ENCODE peak calls at places on chromosome 7, in four cellular contexts. M is GM12878, N is K562, J is GM12891. U is an unnamed sample.

GRCh38 chr7:67608806-67609205 is 612.2 kb downstream of the TYW1 start:
- DNase-seq in M (no peak), J (no peak), N (no peak), U (no peak)

GRCh38 chr7:141024668-141025067 is 9.9 kb upstream of the MRPS33 start:
- DNase-seq in J (no peak), M (no peak), N (no peak), U (no peak)

GRCh38 chr7:112185005-112185834 is 21.0 kb downstream of the DOCK4 start:
- DNase-seq in N (no peak), J (no peak), M (no peak), U (no peak)

GRCh38 chr7:157684596-157685429 is 348.0 kb downstream of the DNAJB6 start:
- DNase-seq in J (no peak), N (no peak), M (no peak), U (no peak)

GRCh38 chr7:159197066-159197975 is 52.7 kb upstream of the VIPR2 start:
- DNase-seq in N (peak), J (peak), M (peak), U (peak)

GRCh38 chr7:85023066-85023687 is 163.7 kb downstream of the SEMA3D start:
- DNase-seq in N (peak), J (no peak), M (no peak), U (peak)

GRCh38 chr7:96479015-96479645 is 157.2 kb upstream of the SLC25A13 start:
- DNase-seq in J (no peak), M (no peak), N (no peak), U (no peak)

GRCh38 chr7:41732279-41733062 is 29.6 kb upstream of the INHBA start:
- DNase-seq in M (no peak), J (no peak), N (peak), U (peak)

GRCh38 chr7:105940111-105940510 is 23.0 kb upstream of the CDHR3 start:
- DNase-seq in M (no peak), N (no peak), J (no peak), U (no peak)

GRCh38 chr7:88450874-88451273 is 144.2 kb upstream of the STEAP4 start:
- DNase-seq in M (no peak), J (no peak), N (no peak), U (no peak)

GRCh38 chr7:107686816-107687387 is 26.3 kb downstream of the SLC26A4 start:
- DNase-seq in N (no peak), J (no peak), M (no peak), U (no peak)

DNA sequence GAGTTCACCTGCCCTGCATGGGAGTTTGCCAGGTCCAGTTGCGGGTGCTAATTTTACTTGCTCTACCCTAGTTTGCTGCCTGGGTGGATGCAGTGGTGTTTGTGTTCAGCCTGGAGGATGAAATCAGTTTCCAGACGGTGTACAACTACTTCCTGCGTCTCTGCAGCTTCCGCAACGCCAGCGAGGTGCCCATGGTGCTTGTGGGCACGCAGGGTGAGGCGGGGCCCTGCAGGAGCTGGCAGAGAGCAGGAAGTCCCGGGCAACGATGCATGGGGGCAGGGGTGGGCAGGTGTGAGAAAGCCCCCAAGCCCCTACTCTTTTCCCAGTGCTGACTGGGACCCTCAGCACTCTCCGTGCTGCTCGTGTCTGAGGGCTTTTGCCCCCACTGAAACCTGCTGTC is 31.3 kb downstream of the AGAP3 start:
- DNase-seq in J (no peak), N (no peak), M (no peak), U (peak)
- TF ChIP-seq SPI1 in J (no peak), N (no peak), M (no peak), U (no peak)

GRCh38 chr7:30859940-30860623 is 51.6 kb upstream of the AQP1 start:
- DNase-seq in N (no peak), M (no peak), J (no peak), U (no peak)
- TF ChIP-seq POLR2AphosphoS5 in N (no peak), M (no peak), J (no peak), U (no peak)

GRCh38 chr7:21544303-21544656 is 1.4 kb downstream of the DNAH11 start:
- DNase-seq in N (no peak), J (no peak), M (no peak), U (no peak)

GRCh38 chr7:21550821-21551531 is 8.1 kb downstream of the DNAH11 start:
- DNase-seq in M (no peak), J (no peak), N (peak), U (no peak)

GRCh38 chr7:21550076-21550475 is 7.2 kb downstream of the DNAH11 start:
- DNase-seq in M (no peak), J (no peak), N (no peak), U (no peak)

GRCh38 chr7:21547511-21547910 is 4.7 kb downstream of the DNAH11 start:
- DNase-seq in N (no peak), M (no peak), J (no peak), U (no peak)

GRCh38 chr7:21548491-21548890 is 5.7 kb downstream of the DNAH11 start:
- DNase-seq in J (no peak), N (no peak), M (no peak), U (no peak)
- TF ChIP-seq SPI1 in J (no peak), N (no peak), M (no peak), U (no peak)

DNA sequence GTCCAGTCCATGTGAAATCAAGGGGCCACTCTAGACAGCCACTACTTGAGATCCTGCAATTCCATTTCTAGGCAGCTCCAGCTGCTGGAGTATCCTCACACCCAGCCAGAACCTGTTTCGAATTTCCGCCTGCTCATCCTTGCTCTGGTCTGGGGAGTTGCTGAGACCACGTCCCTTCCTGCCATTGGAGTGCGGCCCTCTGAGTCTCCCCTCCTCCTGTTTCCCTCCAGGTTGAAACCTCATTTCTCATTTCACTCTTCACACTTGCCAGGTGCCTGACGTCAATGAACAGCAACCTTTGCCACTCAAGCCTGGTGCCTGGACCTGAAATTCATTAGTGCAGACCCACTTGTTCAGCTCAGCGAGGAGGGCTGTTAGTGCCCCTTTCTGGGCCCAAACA is 307.5 kb upstream of the SHH start:
- DNase-seq in N (no peak), J (no peak), M (no peak), U (no peak)
- TF ChIP-seq POLR2AphosphoS5 in N (no peak), J (no peak), M (no peak), U (no peak)

DNA sequence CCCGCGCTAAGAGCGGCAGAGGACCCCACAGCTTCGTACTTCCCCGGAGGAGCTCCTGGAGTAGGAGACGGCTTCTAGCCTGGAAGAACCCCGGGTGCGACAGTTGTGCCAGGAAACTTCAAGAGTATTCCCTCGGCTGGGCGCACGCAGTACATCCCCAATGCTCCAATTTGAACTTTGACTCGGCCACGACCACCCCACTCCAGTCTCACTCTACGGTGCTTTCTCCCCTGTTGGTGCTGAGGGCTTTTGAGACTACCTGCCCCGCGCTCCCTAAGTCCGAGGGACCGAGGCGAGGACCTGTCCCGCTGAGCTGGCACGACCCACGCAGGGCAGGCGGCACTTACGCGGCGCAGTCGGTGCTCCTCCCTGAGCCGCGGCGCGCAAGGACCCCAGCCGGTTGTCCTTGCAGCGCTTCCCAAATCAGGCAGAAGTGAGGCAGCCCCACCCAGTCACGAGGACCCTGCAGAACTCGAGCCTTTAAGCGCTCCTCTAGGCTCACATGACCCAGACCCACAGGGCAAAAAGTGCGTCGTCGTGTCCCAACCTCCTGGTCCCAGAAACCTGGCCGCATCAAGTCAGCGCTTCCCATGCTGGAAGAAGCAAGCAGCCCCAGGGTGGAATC is at the start of gene CPVL:
- DNase-seq in J (no peak), M (no peak), N (peak), U (peak)
- TF ChIP-seq SPI1 in J (no peak), M (no peak), N (no peak), U (no peak)

GRCh38 chr7:102197599-102197998 is 89.1 kb upstream of the SH2B2 start:
- DNase-seq in M (no peak), J (no peak), N (no peak), U (no peak)
- TF ChIP-seq POLR2AphosphoS5 in M (no peak), J (no peak), N (no peak), U (no peak)

GRCh38 chr7:43247757-43248156 is 135.3 kb downstream of the HECW1 start:
- DNase-seq in J (no peak), M (no peak), N (no peak), U (no peak)

GRCh38 chr7:43249808-43250145 is 137.3 kb downstream of the HECW1 start:
- DNase-seq in M (no peak), J (no peak), N (no peak), U (no peak)

GRCh38 chr7:43248553-43248952 is 136.1 kb downstream of the HECW1 start:
- DNase-seq in M (no peak), J (no peak), N (no peak), U (no peak)

GRCh38 chr7:43244782-43245181 is 132.3 kb downstream of the HECW1 start:
- DNase-seq in N (no peak), M (no peak), J (no peak), U (no peak)

GRCh38 chr7:43248961-43249807 is 136.7 kb downstream of the HECW1 start:
- DNase-seq in N (peak), M (no peak), J (no peak), U (no peak)
- TF ChIP-seq SPI1 in N (no peak), M (no peak), J (no peak), U (no peak)

GRCh38 chr7:81503771-81504170 is 266.1 kb downstream of the HGF start:
- DNase-seq in M (no peak), J (no peak), N (no peak), U (no peak)

GRCh38 chr7:81500631-81501030 is 269.2 kb downstream of the HGF start:
- DNase-seq in N (no peak), J (no peak), M (no peak), U (no peak)

GRCh38 chr7:81503321-81503720 is 266.5 kb downstream of the HGF start:
- DNase-seq in M (no peak), J (no peak), N (no peak), U (no peak)

GRCh38 chr7:81501220-81501619 is 268.6 kb downstream of the HGF start:
- DNase-seq in N (no peak), M (no peak), J (no peak), U (no peak)

DNA sequence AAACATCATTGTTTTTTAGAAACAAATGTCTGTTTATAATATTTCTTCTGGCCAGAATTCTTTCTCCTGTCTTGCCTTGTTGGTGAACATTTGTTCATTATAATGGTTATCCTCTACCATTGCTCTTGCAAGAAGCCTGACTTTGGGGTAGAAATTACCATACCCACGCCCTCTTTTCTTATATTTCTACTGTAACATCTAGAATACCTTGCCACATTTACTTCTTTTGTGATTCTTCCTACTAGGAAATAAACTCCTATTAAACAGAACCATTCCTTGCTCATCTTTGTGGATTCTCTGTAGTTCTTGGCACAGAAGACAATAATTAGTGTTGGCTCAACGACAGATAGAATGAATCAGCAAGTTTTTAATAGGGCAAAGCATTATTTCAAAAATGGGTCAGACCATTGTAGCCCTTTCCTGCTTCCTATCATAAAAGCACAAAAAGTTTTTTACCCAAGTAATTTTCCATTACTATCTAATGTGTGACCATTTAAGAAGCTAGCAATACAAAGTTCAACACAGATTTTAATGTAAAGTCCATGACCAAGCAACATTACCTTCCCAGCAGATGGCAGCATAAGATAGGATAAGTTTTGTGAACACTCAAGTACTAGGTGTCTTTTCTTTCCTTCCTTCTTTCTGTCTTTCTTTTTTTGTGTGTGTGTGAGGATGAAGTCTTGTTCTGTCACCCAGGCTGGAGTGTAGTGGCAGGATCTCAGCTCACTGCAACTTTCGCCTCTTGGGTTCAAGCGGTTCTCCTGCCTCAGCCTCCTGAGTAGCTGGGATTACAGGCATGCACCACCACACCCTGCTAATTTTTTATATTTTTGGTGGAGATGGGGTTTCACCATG is 270.4 kb downstream of the HGF start:
- DNase-seq in M (peak), N (peak), J (no peak), U (peak)
- TF ChIP-seq POLR2AphosphoS5 in M (no peak), N (no peak), J (no peak), U (no peak)